ENCODE peak calls at places on chromosomes 6 and 20, in six cellular contexts. O is fibroblast of lung, P is WERI-Rb-1, V is cardiac fibroblast, A is OCI-LY7, G is neural progenitor cell. E is an unnamed sample.
A peak's percentile ranks its signal among the peaks of the same experiment; 100 is the strongest.

GRCh38 chr6:112443118-112443641 is 96.0 kb downstream of the RFPL4B start:
- DNase-seq in V (no peak), O (peak; percentile 36), A (no peak), P (no peak), G (peak; percentile 59), E (no peak)

GRCh38 chr20:53926428-53927028 is 143.9 kb downstream of the BCAS1 start:
- DNase-seq in V (peak; percentile 99), A (peak; percentile 95), P (no peak), O (peak; percentile 99), G (no peak), E (peak; percentile 46)

GRCh38 chr20:32898721-32899120 is 40.0 kb downstream of the EFCAB8 start:
- DNase-seq in V (peak; percentile 46), P (no peak), A (no peak), O (peak; percentile 55), G (no peak), E (no peak)

GRCh38 chr6:35181313-35181932 is 32.3 kb upstream of the SCUBE3 start:
- DNase-seq in P (no peak), A (no peak), O (peak; percentile 65), G (no peak), V (peak; percentile 82), E (no peak)

GRCh38 chr6:147103641-147104040 is 100.6 kb upstream of the STXBP5 start:
- DNase-seq in A (no peak), V (no peak), P (no peak), O (no peak), G (no peak), E (no peak)

GRCh38 chr6:82521369-82521768 is 157.8 kb downstream of the TPBG start:
- DNase-seq in P (no peak), A (no peak), G (no peak), V (peak; percentile 21), O (no peak), E (no peak)

GRCh38 chr6:121430514-121431460 is 4.7 kb upstream of the GJA1 start:
- DNase-seq in G (peak; percentile 59), P (no peak), V (peak; percentile 79), O (peak; percentile 41), A (no peak), E (no peak)

GRCh38 chr6:132666118-132666517 is 7.1 kb upstream of the TAAR1 start:
- DNase-seq in V (no peak), A (no peak), P (no peak), O (no peak), G (no peak), E (no peak)

GRCh38 chr20:39042279-39043150 is 80.4 kb downstream of the DHX35 start:
- DNase-seq in G (no peak), V (peak; percentile 27), A (no peak), O (peak; percentile 81), P (no peak), E (no peak)

GRCh38 chr6:104460759-104461530 is 398.8 kb downstream of the HACE1 start:
- DNase-seq in O (no peak), A (no peak), P (no peak), V (no peak), G (no peak), E (no peak)
- H3K4me3 ChIP-seq in O (no peak overlapping the region), A (no peak overlapping the region), P (no peak overlapping the region), V (no peak overlapping the region), G (no peak overlapping the region), E (no peak overlapping the region)

GRCh38 chr6:111361648-111362047 is 121.4 kb downstream of the REV3L start:
- DNase-seq in P (peak; percentile 46), A (peak; percentile 4), V (peak; percentile 63), O (peak; percentile 35), G (peak; percentile 70), E (no peak)
- TF ChIP-seq CTCF in P (peak; percentile 42), A (peak; percentile 69), V (peak; percentile 58), O (peak; percentile 57), G (peak; percentile 60), E (no peak)

DNA sequence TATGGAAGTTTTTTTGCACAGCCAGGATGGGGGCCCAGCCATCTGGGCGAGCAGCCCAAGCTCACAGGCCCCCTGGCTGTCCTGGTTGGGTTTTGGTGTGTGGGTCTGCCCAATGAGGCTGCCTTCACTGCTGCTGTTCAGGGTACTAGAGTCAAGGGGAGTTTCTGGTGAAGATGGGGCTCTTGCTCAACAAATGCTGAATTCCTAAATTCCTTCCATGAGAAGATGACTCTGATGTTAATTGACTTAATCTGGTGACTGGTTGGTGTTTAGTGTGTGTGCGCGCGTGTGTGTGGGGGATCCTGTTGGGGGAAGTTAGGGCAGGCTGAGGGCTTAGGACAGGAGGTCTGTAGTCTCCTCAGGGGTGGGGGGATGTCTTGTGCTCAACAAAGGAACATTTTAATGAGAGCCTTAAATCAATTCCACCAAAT is 1.9 kb downstream of the PTK7 start:
- DNase-seq in G (peak; percentile 39), A (no peak), V (no peak), O (peak; percentile 62), P (no peak), E (no peak)
- H3K4me3 ChIP-seq in G (peak overlapping the region; percentile 99), A (peak overlapping the region; percentile 98), V (no peak overlapping the region), O (peak overlapping the region; percentile 75), P (no peak overlapping the region), E (no peak overlapping the region)

GRCh38 chr6:154445417-154445816 is 65.1 kb downstream of the CNKSR3 start:
- DNase-seq in G (no peak), O (no peak), V (no peak), P (no peak), A (no peak), E (no peak)

GRCh38 chr6:154450498-154450897 is 60.0 kb downstream of the CNKSR3 start:
- DNase-seq in G (no peak), P (no peak), O (no peak), A (no peak), V (no peak), E (no peak)

GRCh38 chr6:154446984-154447383 is 63.5 kb downstream of the CNKSR3 start:
- DNase-seq in V (no peak), P (no peak), O (no peak), G (no peak), A (no peak), E (no peak)

GRCh38 chr6:154447929-154448328 is 62.6 kb downstream of the CNKSR3 start:
- DNase-seq in A (no peak), O (peak; percentile 51), V (peak; percentile 47), G (no peak), P (no peak), E (no peak)

DNA sequence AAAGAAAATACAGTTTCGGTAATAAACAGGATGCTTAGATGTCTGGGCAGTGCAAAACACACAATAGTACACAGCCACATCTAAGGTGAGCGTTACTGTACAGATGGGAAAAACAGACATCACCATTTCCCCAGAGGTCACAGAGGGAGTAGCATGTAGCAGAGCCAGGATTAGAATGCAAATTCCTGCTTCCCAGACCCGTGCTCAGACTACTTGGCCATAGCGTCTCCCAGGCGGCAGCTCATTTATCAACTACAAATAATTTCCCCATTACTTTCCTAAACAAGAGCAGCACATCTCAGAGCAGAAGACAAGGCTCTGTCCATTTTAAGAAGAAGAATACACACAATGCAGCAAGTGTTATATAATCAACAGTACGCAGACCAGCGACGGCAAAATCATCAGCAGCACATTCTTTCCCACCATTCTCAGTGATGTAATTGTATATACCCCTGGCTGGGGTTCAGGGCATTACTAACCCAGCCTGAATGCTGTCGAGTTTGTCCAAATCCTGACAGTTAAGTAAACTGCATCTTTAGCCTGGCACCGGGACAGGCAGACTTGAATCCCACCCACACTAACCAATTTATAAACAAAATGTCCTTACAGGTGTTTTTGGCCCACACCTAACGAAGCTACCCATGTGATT is 61.9 kb downstream of the CNKSR3 start:
- DNase-seq in G (no peak), P (peak; percentile 40), A (no peak), O (peak; percentile 94), V (peak; percentile 76), E (no peak)
- TF ChIP-seq CTCF in G (peak; percentile 13), P (peak; percentile 45), A (no peak), O (peak; percentile 38), V (peak; percentile 27), E (no peak)

GRCh38 chr6:165611294-165611693 is 51.7 kb downstream of the PDE10A start:
- DNase-seq in O (no peak), V (peak; percentile 18), A (no peak), G (no peak), P (no peak), E (no peak)

GRCh38 chr6:165617528-165617927 is 45.5 kb downstream of the PDE10A start:
- DNase-seq in V (no peak), G (no peak), O (no peak), P (no peak), A (no peak), E (no peak)

GRCh38 chr6:165618241-165618640 is 44.8 kb downstream of the PDE10A start:
- DNase-seq in G (no peak), P (no peak), A (no peak), V (peak; percentile 67), O (no peak), E (no peak)

GRCh38 chr6:165615629-165616028 is 47.4 kb downstream of the PDE10A start:
- DNase-seq in P (no peak), G (no peak), O (peak; percentile 12), V (peak; percentile 95), A (no peak), E (no peak)

DNA sequence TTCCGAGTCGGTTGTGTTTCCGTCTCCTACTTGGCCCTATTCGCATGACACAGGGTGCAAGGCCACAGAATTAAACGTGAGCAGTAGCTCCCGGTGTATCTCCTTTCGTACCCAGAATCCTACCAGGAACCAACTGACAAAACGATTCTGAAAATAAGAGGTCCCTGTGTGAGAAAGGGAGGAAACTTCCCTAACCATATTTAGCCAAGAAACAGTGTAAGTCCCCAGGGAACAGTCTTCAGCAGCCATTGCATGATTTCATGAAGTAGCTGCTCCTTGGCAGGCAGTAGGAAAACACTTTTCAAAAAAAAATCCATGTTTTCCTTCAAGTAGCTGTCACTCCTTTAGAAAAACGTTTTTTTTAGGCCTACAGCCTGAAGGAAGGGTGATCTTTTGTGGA is 46.9 kb downstream of the PDE10A start:
- DNase-seq in A (no peak), G (no peak), O (no peak), P (no peak), V (peak; percentile 98), E (no peak)
- H3K4me3 ChIP-seq in A (no peak overlapping the region), G (no peak overlapping the region), O (no peak overlapping the region), P (no peak overlapping the region), V (peak overlapping the region; percentile 47), E (no peak overlapping the region)

GRCh38 chr6:7991992-7992815 is 72.0 kb downstream of the BLOC1S5 start:
- DNase-seq in V (peak; percentile 88), O (peak; percentile 97), A (peak; percentile 76), P (no peak), G (peak; percentile 33), E (no peak)
- TF ChIP-seq CTCF in V (peak; percentile 43), O (peak; percentile 53), A (peak; percentile 89), P (peak; percentile 42), G (peak; percentile 52), E (no peak)

DNA sequence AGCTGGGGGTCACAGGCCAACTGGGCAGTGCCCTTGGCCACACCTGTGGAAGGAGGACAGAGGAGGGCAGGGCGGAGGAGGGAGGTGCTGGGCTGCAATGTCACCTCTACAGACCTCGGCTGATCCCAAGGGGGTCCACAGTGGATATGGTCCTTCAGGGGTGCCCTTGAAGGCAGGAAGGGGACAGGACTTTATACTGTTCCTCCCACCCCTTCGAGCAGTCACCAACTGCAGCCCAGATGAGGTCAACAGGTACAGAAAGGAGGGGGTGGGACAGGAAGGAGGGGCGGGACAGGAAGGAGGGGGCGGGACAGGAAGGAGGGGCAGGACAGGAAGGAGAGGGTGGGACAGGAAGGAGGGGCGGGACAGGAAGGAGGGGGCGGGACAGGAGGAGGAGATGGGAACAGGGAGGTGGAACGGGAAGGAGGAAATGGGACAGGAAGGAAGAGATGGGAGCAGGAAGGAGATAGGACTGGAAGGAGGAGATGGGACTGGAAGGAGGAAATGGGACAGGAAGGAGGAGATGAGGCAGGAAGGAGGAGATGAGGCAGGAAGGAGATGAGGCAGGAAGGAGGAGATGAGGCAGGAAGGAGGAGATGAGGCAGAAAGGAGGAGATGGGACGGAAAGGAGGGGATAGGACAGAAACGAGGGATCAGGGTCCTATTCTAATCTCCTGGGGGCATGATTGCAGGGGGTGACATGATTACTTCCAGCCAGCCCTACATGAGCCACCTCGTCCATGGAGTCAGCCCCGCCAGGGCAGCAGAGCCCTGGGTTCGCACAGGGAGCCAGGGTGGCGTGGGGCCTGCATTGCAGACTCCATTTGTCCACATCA is 19.4 kb upstream of the MRGBP start:
- DNase-seq in V (peak; percentile 19), G (no peak), P (peak; percentile 88), O (no peak), A (peak; percentile 86), E (peak; percentile 84)
- H3K4me3 ChIP-seq in V (no peak overlapping the region), G (no peak overlapping the region), P (no peak overlapping the region), O (no peak overlapping the region), A (peak overlapping the region; percentile 63), E (no peak overlapping the region)